ENCODE peak calls at places on chromosomes 2 and 18, in seven cellular contexts. K is Peyer's patch; E is GM23248; L is CD8-positive, alpha-beta memory T cell; G is stomach; S is aorta; I is Panc1. J is an unnamed sample.

GRCh38 chr2:62801110-62801509 is 95.6 kb downstream of the EHBP1 start:
- DNase-seq in K (no peak), E (no peak), S (no peak), G (no peak), I (no peak), L (no peak), J (no peak)

GRCh38 chr2:15803186-15803986 is 137.0 kb upstream of the MYCN start:
- DNase-seq in K (no peak), G (no peak), E (no peak), S (no peak), I (no peak), L (no peak), J (no peak)

GRCh38 chr18:45320724-45321123 is 294.6 kb upstream of the SLC14A2 start:
- DNase-seq in E (peak; percentile 79), S (no peak), K (no peak), G (no peak), I (no peak), L (no peak), J (no peak)

GRCh38 chr18:74513883-74514205 is 17.7 kb downstream of the CNDP2 start:
- DNase-seq in G (peak; percentile 22), I (no peak), S (no peak), E (no peak), L (no peak), K (no peak), J (no peak)

GRCh38 chr2:11495844-11496271 is 29.9 kb upstream of the E2F6 start:
- DNase-seq in G (no peak), K (no peak), E (no peak), I (no peak), S (no peak), L (no peak), J (no peak)

GRCh38 chr2:9191044-9191481 is 15.5 kb upstream of the ASAP2 start:
- DNase-seq in L (no peak), E (peak; percentile 99), S (peak; percentile 98), K (no peak), I (no peak), G (peak; percentile 68), J (peak; percentile 97)

GRCh38 chr18:47247036-47247832 is 4.2 kb downstream of the SKOR2 start:
- DNase-seq in L (no peak), S (no peak), G (no peak), K (no peak), I (no peak), E (no peak), J (no peak)

GRCh38 chr2:105933906-105934305 is 189.2 kb downstream of the NCK2 start:
- DNase-seq in G (no peak), E (no peak), K (no peak), L (no peak), S (no peak), I (no peak), J (no peak)

GRCh38 chr2:96175951-96176350 is 30.7 kb upstream of the DUSP2 start:
- DNase-seq in E (peak; percentile 74), K (no peak), L (no peak), I (no peak), S (no peak), G (no peak), J (no peak)

GRCh38 chr2:37232131-37232933 is 874 bp downstream of the NDUFAF7 start:
- DNase-seq in L (no peak), E (peak; percentile 62), S (peak; percentile 43), K (peak; percentile 52), G (no peak), I (no peak), J (no peak)

GRCh38 chr2:43192039-43192438 is 34.4 kb downstream of the ZFP36L2 start:
- DNase-seq in K (no peak), S (no peak), L (no peak), E (peak; percentile 39), G (no peak), I (no peak), J (no peak)

GRCh38 chr2:198084136-198084535 is 279.7 kb downstream of the PLCL1 start:
- DNase-seq in S (no peak), I (no peak), E (no peak), L (no peak), G (no peak), K (no peak), J (no peak)

GRCh38 chr2:199624958-199625357 is 167.2 kb upstream of the SATB2 start:
- DNase-seq in S (no peak), K (no peak), G (no peak), E (no peak), I (no peak), L (no peak), J (no peak)

GRCh38 chr2:207337234-207338219 is 171.8 kb upstream of the KLF7 start:
- DNase-seq in E (peak; percentile 43), K (no peak), S (no peak), L (no peak), G (no peak), I (no peak), J (no peak)

GRCh38 chr2:7007846-7008741 is 90.9 kb downstream of the RNF144A start:
- DNase-seq in E (peak; percentile 15), I (no peak), S (peak; percentile 93), K (no peak), G (peak; percentile 83), L (no peak), J (peak; percentile 86)

GRCh38 chr2:120239488-120240287 is 13.0 kb upstream of the RALB start:
- DNase-seq in I (no peak), L (no peak), G (no peak), S (peak; percentile 75), K (peak; percentile 46), E (peak; percentile 95), J (peak; percentile 17)

GRCh38 chr2:27164960-27165763 is 16.4 kb downstream of the TCF23 start:
- DNase-seq in L (no peak), G (no peak), S (no peak), I (no peak), E (no peak), K (no peak), J (no peak)

GRCh38 chr18:75525331-75525730 is 97.8 kb upstream of the SMIM21 start:
- DNase-seq in E (no peak), G (no peak), K (no peak), S (no peak), L (no peak), I (no peak), J (no peak)

GRCh38 chr2:201881382-201881720 is 75.0 kb downstream of the CDK15 start:
- DNase-seq in K (no peak), E (peak; percentile 59), G (no peak), S (no peak), I (no peak), L (no peak), J (no peak)

GRCh38 chr2:26735096-26735495 is 29.0 kb upstream of the SLC35F6 start:
- DNase-seq in I (no peak), G (no peak), E (peak; percentile 90), K (no peak), S (no peak), L (no peak), J (no peak)

GRCh38 chr2:218291934-218292699 is at the start of gene TMBIM1:
- DNase-seq in S (peak; percentile 87), G (peak; percentile 88), K (peak; percentile 89), E (peak; percentile 93), L (peak; percentile 83), I (no peak), J (peak; percentile 91)

GRCh38 chr2:218291318-218291933 is 877 bp downstream of the TMBIM1 start:
- DNase-seq in L (no peak), I (no peak), E (peak; percentile 55), S (peak; percentile 72), G (peak; percentile 48), K (peak; percentile 68), J (peak; percentile 56)

GRCh38 chr2:218292700-218293014 is 354 bp upstream of the TMBIM1 start:
- DNase-seq in L (no peak), G (no peak), I (no peak), K (no peak), S (no peak), E (no peak), J (no peak)

GRCh38 chr2:218289639-218290315 is 2.5 kb downstream of the TMBIM1 start:
- DNase-seq in K (no peak), L (no peak), S (no peak), I (no peak), E (peak; percentile 84), G (no peak), J (peak; percentile 65)

GRCh38 chr2:218290316-218291261 is 1.7 kb downstream of the TMBIM1 start:
- DNase-seq in L (peak; percentile 74), E (peak; percentile 28), G (no peak), K (no peak), S (no peak), I (no peak), J (no peak)
- H3K27ac ChIP-seq in L (peak overlapping the region; percentile 84), E (peak overlapping the region; percentile 81), G (peak overlapping the region; percentile 99), K (peak overlapping the region; percentile 99), S (peak overlapping the region; percentile 92), I (peak overlapping the region; percentile 88), J (peak overlapping the region; percentile 99)

DNA sequence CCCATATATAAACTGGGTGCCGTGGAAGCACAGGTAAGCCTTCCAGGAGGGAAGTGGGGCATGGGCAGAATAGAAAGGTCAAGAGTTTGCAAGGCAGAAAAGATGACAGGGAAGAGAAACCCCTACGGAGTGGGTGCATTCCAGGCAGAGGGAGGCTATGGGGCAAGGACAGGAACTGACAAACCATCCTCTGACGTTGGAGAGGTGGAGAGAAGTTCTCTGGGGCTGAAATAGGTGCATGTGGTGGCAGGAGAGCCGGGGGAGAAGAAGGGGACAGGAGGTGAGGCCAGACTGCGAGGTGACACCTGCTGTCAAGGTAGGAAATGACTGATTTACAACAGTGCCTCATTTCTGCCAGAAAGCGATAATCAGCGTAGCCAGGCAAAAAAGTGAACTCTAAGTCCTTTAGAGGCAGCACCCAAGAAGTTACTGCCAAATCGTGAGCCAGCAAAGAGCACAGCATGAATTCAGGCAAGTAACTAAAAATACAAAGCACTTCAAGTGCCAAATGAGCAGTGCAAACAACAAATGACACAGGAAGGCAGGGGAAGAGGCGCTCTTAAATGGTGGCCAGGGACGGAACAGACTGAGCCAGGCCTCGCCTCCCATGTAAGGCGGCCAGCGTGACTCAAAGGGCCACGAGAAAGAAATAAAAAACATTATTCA is 113.3 kb upstream of the ACVR1C start:
- DNase-seq in G (no peak), I (no peak), S (no peak), E (no peak), L (no peak), K (no peak), J (no peak)
- H3K27ac ChIP-seq in G (no peak overlapping the region), I (no peak overlapping the region), S (no peak overlapping the region), E (no peak overlapping the region), L (no peak overlapping the region), K (no peak overlapping the region), J (no peak overlapping the region)

GRCh38 chr2:50957880-50958279 is 74.1 kb downstream of the NRXN1 start:
- DNase-seq in S (no peak), I (no peak), K (no peak), G (no peak), L (no peak), E (no peak), J (no peak)
- H3K27ac ChIP-seq in S (no peak overlapping the region), I (no peak overlapping the region), K (no peak overlapping the region), G (no peak overlapping the region), L (no peak overlapping the region), E (no peak overlapping the region), J (no peak overlapping the region)

DNA sequence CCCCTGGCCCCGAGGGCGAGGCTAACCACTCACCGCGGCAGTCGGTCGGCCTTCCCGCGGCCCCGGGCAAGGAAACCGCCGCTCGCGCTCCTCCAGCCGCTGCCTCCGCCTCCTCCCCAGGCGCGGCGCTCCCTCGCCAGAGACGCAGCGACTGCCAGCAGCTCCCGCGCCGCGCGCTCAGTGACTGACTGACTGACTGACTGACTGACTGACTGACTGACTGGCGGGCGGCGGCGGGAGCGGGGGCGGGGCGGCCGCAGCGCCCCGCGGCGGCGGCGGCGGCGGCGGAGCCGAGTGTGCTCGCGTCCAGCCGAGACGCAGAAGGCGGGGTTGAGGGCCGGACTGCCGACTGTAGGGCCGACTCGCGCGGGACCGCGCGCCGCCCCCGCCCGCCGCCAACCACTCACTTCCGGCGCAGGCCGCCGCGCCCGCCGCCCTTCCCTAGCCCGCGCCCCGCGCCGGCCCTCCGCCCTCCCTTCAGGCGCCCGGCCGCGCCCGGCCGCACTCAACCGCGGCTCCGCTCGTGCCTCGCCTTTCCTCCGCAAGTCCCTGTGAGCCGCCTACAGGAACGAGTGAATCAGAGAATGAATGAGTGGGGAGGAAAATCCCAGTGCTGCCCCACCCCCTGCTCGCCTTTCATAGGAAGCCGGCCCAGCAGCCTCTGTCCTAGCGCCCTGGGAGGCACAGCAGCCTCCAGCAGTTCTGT is at the start of gene RAPH1:
- DNase-seq in K (peak; percentile 93), G (peak; percentile 87), S (peak; percentile 93), E (peak; percentile 97), L (peak; percentile 71), I (peak; percentile 38), J (peak; percentile 89)
- H3K27ac ChIP-seq in K (peak within 1 kb of the TSS; percentile 97), G (peak within 1 kb of the TSS; percentile 95), S (peak within 1 kb of the TSS; percentile 91), E (peak within 1 kb of the TSS; percentile 92), L (no peak within 1 kb of the TSS), I (peak within 1 kb of the TSS; percentile 92), J (peak within 1 kb of the TSS; percentile 90)